ENCODE peak calls at places on chromosome 1, in six cellular contexts. L is anterior cingulate cortex, D is PC-3, Y is GM10248, T is GM23248, S is AG10803. X is an unnamed sample.
A peak's percentile ranks its signal among the peaks of the same experiment; 100 is the strongest.

GRCh38 chr1:53561488-53562115 is 102.4 kb downstream of the DMRTB1 start:
- DNase-seq in S (no peak), L (no peak), Y (no peak), D (no peak), T (no peak), X (no peak)

GRCh38 chr1:204959374-204959773 is 83.6 kb upstream of the CNTN2 start:
- DNase-seq in L (no peak), D (no peak), T (peak; percentile 43), S (no peak), Y (no peak), X (no peak)

GRCh38 chr1:39268112-39268581 is 63.7 kb downstream of the MACF1 start:
- DNase-seq in T (peak; percentile 91), S (peak; percentile 86), Y (peak; percentile 65), L (peak; percentile 34), D (no peak), X (peak; percentile 79)

GRCh38 chr1:89865498-89866385 is 44.9 kb downstream of the LRRC8D start:
- DNase-seq in D (peak; percentile 86), L (no peak), S (peak; percentile 79), T (peak; percentile 82), Y (no peak), X (peak; percentile 80)

GRCh38 chr1:203914292-203914691 is 52.9 kb downstream of the SNRPE start:
- DNase-seq in L (no peak), Y (no peak), S (no peak), T (no peak), D (peak; percentile 27), X (no peak)

GRCh38 chr1:20199410-20199809 is 13.1 kb upstream of the PLA2G2C start:
- DNase-seq in D (peak; percentile 76), L (no peak), S (no peak), T (no peak), Y (no peak), X (no peak)

GRCh38 chr1:160437432-160438319 is 37.3 kb downstream of the VANGL2 start:
- DNase-seq in L (no peak), D (no peak), T (no peak), S (no peak), Y (peak; percentile 28), X (no peak)

GRCh38 chr1:217343907-217344306 is 287.0 kb downstream of the GPATCH2 start:
- DNase-seq in S (no peak), L (no peak), Y (no peak), T (no peak), D (no peak), X (no peak)

GRCh38 chr1:199774433-199775089 is 252.9 kb upstream of the NR5A2 start:
- DNase-seq in L (no peak), S (no peak), Y (no peak), D (peak; percentile 97), T (peak; percentile 12), X (peak; percentile 35)

GRCh38 chr1:45583264-45583665 is 576 bp upstream of the NASP start:
- DNase-seq in S (peak; percentile 96), L (peak; percentile 94), Y (peak; percentile 98), T (peak; percentile 98), D (peak; percentile 97), X (peak; percentile 98)

GRCh38 chr1:109369167-109369746 is 28.5 kb downstream of the SORT1 start:
- DNase-seq in Y (no peak), L (no peak), D (no peak), S (peak; percentile 39), T (peak; percentile 59), X (peak; percentile 30)

GRCh38 chr1:26994020-26994745 is 691 bp downstream of the TRNP1 start:
- DNase-seq in D (no peak), Y (no peak), T (peak; percentile 69), S (no peak), L (no peak), X (no peak)

GRCh38 chr1:159854101-159854692 is 8.3 kb downstream of the VSIG8 start:
- DNase-seq in D (peak; percentile 60), Y (no peak), T (peak; percentile 78), S (peak; percentile 58), L (peak; percentile 42), X (peak; percentile 80)

GRCh38 chr1:113455374-113455773 is 65.1 kb downstream of the MAGI3 start:
- DNase-seq in L (no peak), Y (no peak), T (no peak), D (no peak), S (no peak), X (no peak)

GRCh38 chr1:218459878-218460277 is 114.7 kb downstream of the TGFB2 start:
- DNase-seq in Y (no peak), S (peak; percentile 92), T (peak; percentile 89), L (no peak), D (peak; percentile 99), X (peak; percentile 91)

GRCh38 chr1:200180821-200181220 is 153.3 kb downstream of the NR5A2 start:
- DNase-seq in S (peak; percentile 63), D (peak; percentile 94), L (no peak), T (peak; percentile 86), Y (no peak), X (peak; percentile 86)

GRCh38 chr1:109610609-109611307 is 8.7 kb downstream of the GNAT2 start:
- DNase-seq in S (peak; percentile 64), L (no peak), D (no peak), T (peak; percentile 64), Y (no peak), X (peak; percentile 53)

GRCh38 chr1:100532645-100533044 is 5.3 kb upstream of the GPR88 start:
- DNase-seq in L (no peak), S (no peak), T (no peak), Y (no peak), D (no peak), X (no peak)

GRCh38 chr1:230308821-230309220 is 117.3 kb downstream of the PGBD5 start:
- DNase-seq in T (no peak), L (no peak), D (no peak), S (no peak), Y (no peak), X (no peak)

GRCh38 chr1:153795934-153796785 is 21.0 kb downstream of the SLC27A3 start:
- DNase-seq in L (no peak), D (no peak), T (no peak), Y (no peak), S (no peak), X (no peak)

GRCh38 chr1:93613895-93614294 is 67.7 kb downstream of the BCAR3 start:
- DNase-seq in S (peak; percentile 86), T (peak; percentile 78), L (no peak), Y (no peak), D (no peak), X (no peak)

GRCh38 chr1:9615316-9616063 is 26.8 kb downstream of the TMEM201 start:
- DNase-seq in Y (peak; percentile 83), S (peak; percentile 28), D (peak; percentile 56), L (peak; percentile 33), T (peak; percentile 75), X (peak; percentile 69)